ENCODE peak calls at places on chromosomes 4 and X, in eight cellular contexts. Z, P, Y, I, E, O, R and H are unnamed samples.

GRCh38 chr4:71009091-71009490 is 15.6 kb downstream of the DCK start:
- DNase-seq in Z (no peak), P (no peak), Y (peak), I (no peak), E (no peak), O (no peak), R (no peak), H (no peak)

GRCh38 chr4:104625706-104626105 is 131.0 kb upstream of the CXXC4 start:
- DNase-seq in Z (no peak), P (no peak), Y (no peak), I (no peak), E (no peak), O (no peak), R (no peak), H (no peak)

GRCh38 chr4:21790437-21791029 is 158.0 kb downstream of the KCNIP4 start:
- DNase-seq in Z (peak), P (peak), Y (peak), I (peak), E (peak), O (peak), R (peak), H (peak)

GRCh38 chrX:49042581-49043219 is 457 bp downstream of the TFE3 start:
- DNase-seq in Z (no peak), P (no peak), Y (peak), I (no peak), E (no peak), O (no peak), R (peak), H (no peak)

GRCh38 chr4:1472148-1472797 is 66.0 kb upstream of the NKX1-1 start:
- DNase-seq in Z (no peak), P (no peak), Y (no peak), I (peak), E (no peak), O (no peak), R (no peak), H (no peak)

GRCh38 chrX:47467106-47467505 is 15.9 kb downstream of the ZNF41 start:
- DNase-seq in Z (no peak), P (no peak), Y (no peak), I (no peak), E (no peak), O (no peak), R (no peak), H (no peak)

GRCh38 chrX:45697591-45697990 is 496.9 kb upstream of the DIPK2B start:
- DNase-seq in Z (peak), P (no peak), Y (peak), I (no peak), E (peak), O (no peak), R (no peak), H (no peak)

GRCh38 chrX:41600266-41600665 is 88.5 kb upstream of the GPR34 start:
- DNase-seq in Z (peak), P (no peak), Y (peak), I (peak), E (no peak), O (peak), R (no peak), H (no peak)

GRCh38 chr4:38154251-38154650 is 194.1 kb downstream of the PTTG2 start:
- DNase-seq in Z (no peak), P (no peak), Y (no peak), I (no peak), E (peak), O (no peak), R (no peak), H (no peak)

GRCh38 chr4:95675623-95676022 is 126.8 kb upstream of the UNC5C start:
- DNase-seq in Z (peak), P (no peak), Y (no peak), I (no peak), E (peak), O (no peak), R (no peak), H (no peak)

GRCh38 chrX:18855919-18856644 is 127.8 kb downstream of the PHKA2 start:
- DNase-seq in Z (peak), P (no peak), Y (peak), I (no peak), E (no peak), O (no peak), R (no peak), H (peak)

GRCh38 chr4:1216869-1217294 is 32.0 kb downstream of the CTBP1 start:
- DNase-seq in Z (no peak), P (no peak), Y (no peak), I (no peak), E (no peak), O (no peak), R (no peak), H (no peak)

GRCh38 chr4:51906167-51906647 is 63.3 kb downstream of the DCUN1D4 start:
- DNase-seq in Z (no peak), P (peak), Y (peak), I (no peak), E (peak), O (no peak), R (no peak), H (no peak)

GRCh38 chrX:150616179-150616862 is 47.9 kb downstream of the MTM1 start:
- DNase-seq in Z (no peak), P (no peak), Y (no peak), I (peak), E (no peak), O (no peak), R (no peak), H (no peak)

GRCh38 chrX:79366556-79366887 is 612 bp downstream of the ITM2A start:
- DNase-seq in Z (no peak), P (no peak), Y (no peak), I (no peak), E (no peak), O (no peak), R (no peak), H (no peak)

GRCh38 chr4:180134116-180134866 is 2108.9 kb upstream of the TENM3 start:
- DNase-seq in Z (peak), P (peak), Y (peak), I (peak), E (no peak), O (peak), R (no peak), H (no peak)

GRCh38 chr4:76194325-76194724 is 19.3 kb downstream of the SCARB2 start:
- DNase-seq in Z (peak), P (peak), Y (peak), I (no peak), E (peak), O (no peak), R (no peak), H (no peak)

GRCh38 chr4:3372933-3373465 is 68.8 kb upstream of the HGFAC start:
- DNase-seq in Z (no peak), P (peak), Y (peak), I (no peak), E (no peak), O (no peak), R (no peak), H (no peak)

GRCh38 chr4:8290701-8290970 is 21.1 kb downstream of the HTRA3 start:
- DNase-seq in Z (no peak), P (no peak), Y (no peak), I (no peak), E (no peak), O (no peak), R (no peak), H (no peak)

GRCh38 chrX:46627700-46628405 is 54.3 kb downstream of the CHST7 start:
- DNase-seq in Z (no peak), P (no peak), Y (no peak), I (no peak), E (no peak), O (no peak), R (no peak), H (no peak)

GRCh38 chr4:156303708-156304107 is 350.0 kb upstream of the CTSO start:
- DNase-seq in Z (no peak), P (no peak), Y (no peak), I (no peak), E (no peak), O (no peak), R (no peak), H (no peak)

GRCh38 chr4:82790060-82790660 is 8.4 kb downstream of the SCD5 start:
- DNase-seq in Z (no peak), P (no peak), Y (no peak), I (no peak), E (no peak), O (no peak), R (no peak), H (no peak)

GRCh38 chrX:105191878-105192277 is 28.6 kb downstream of the TEX13A start:
- DNase-seq in Z (peak), P (peak), Y (no peak), I (peak), E (peak), O (peak), R (no peak), H (peak)

GRCh38 chr4:21827575-21827974 is 121.0 kb downstream of the KCNIP4 start:
- DNase-seq in Z (no peak), P (no peak), Y (peak), I (no peak), E (peak), O (no peak), R (no peak), H (no peak)

GRCh38 chrX:29225670-29226069 is 638.4 kb downstream of the IL1RAPL1 start:
- DNase-seq in Z (no peak), P (no peak), Y (peak), I (peak), E (no peak), O (no peak), R (no peak), H (no peak)

GRCh38 chrX:152915541-152916241 is 17.8 kb downstream of the ZNF185 start:
- DNase-seq in Z (peak), P (peak), Y (peak), I (peak), E (peak), O (peak), R (peak), H (peak)

GRCh38 chr4:1405636-1406415 is 416 bp downstream of the NKX1-1 start:
- DNase-seq in Z (no peak), P (peak), Y (no peak), I (peak), E (no peak), O (no peak), R (no peak), H (no peak)

GRCh38 chr4:106615407-106615945 is 246.9 kb upstream of the GIMD1 start:
- DNase-seq in Z (no peak), P (no peak), Y (peak), I (no peak), E (no peak), O (no peak), R (no peak), H (no peak)

GRCh38 chr4:152344001-152344400 is 191.9 kb downstream of the FBXW7 start:
- DNase-seq in Z (peak), P (no peak), Y (no peak), I (no peak), E (no peak), O (no peak), R (no peak), H (no peak)

GRCh38 chrX:87517571-87518141 is at the start of gene KLHL4:
- DNase-seq in Z (peak), P (peak), Y (peak), I (peak), E (peak), O (peak), R (peak), H (peak)

GRCh38 chr4:140094701-140095420 is 59.1 kb downstream of the MAML3 start:
- DNase-seq in Z (peak), P (peak), Y (peak), I (peak), E (peak), O (no peak), R (no peak), H (no peak)

GRCh38 chrX:12978205-12979010 is 3.5 kb downstream of the TMSB4X start:
- DNase-seq in Z (peak), P (peak), Y (peak), I (peak), E (peak), O (peak), R (no peak), H (peak)

GRCh38 chr4:15963568-15963967 is 593 bp upstream of the FGFBP2 start:
- DNase-seq in Z (no peak), P (no peak), Y (no peak), I (no peak), E (no peak), O (no peak), R (no peak), H (no peak)

GRCh38 chrX:63922221-63922620 is 137.2 kb upstream of the ARHGEF9 start:
- DNase-seq in Z (peak), P (no peak), Y (peak), I (no peak), E (peak), O (no peak), R (no peak), H (no peak)

GRCh38 chr4:128461300-128462103 is 173.9 kb upstream of the PGRMC2 start:
- DNase-seq in Z (peak), P (peak), Y (peak), I (no peak), E (peak), O (peak), R (peak), H (no peak)

GRCh38 chr4:56049428-56050212 is 100.9 kb downstream of the CEP135 start:
- DNase-seq in Z (peak), P (peak), Y (peak), I (peak), E (peak), O (peak), R (peak), H (peak)
- TF ChIP-seq EZH2 in Z (peak), P (no peak), Y (no peak), I (no peak), E (peak), O (peak), R (no peak), H (no peak)

DNA sequence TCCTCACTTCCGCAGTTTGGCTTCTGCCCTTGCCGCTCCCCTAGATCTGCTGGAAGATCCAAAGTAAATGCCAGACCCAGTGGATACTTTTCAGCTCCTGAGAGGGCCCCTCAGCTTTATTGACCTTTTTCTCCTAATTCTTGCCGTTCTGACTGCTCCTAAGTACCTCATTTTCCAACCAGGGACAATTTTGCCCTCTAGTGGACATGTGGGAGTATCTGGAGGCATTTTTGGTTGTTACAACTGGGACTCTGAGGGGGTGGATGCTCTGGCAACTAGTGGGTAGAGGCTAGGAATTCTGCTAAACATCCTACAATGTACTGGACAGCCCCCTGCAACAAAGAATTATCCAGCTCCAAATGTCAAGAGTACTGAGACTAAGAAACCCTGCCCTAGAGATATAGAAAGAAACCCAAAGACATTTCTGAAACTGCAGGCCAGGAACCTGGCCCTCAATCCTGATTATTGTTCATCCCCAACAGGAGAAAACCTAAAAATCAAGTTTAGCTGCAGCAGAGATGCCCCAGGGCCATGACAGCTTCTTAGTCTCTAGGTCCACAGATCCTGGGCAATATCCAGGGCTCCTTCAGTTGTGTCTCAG is 3.4 kb downstream of the TEX13B start:
- DNase-seq in Z (peak), P (peak), Y (peak), I (peak), E (peak), O (peak), R (peak), H (no peak)
- TF ChIP-seq CTCF in Z (peak), P (peak), Y (peak), I (peak), E (peak), O (peak), R (peak), H (peak)

GRCh38 chr4:62194342-62194741 is 994.2 kb downstream of the ADGRL3 start:
- DNase-seq in Z (no peak), P (no peak), Y (no peak), I (peak), E (no peak), O (no peak), R (no peak), H (no peak)

GRCh38 chr4:62196338-62196737 is 996.2 kb downstream of the ADGRL3 start:
- DNase-seq in Z (no peak), P (no peak), Y (no peak), I (no peak), E (no peak), O (no peak), R (no peak), H (no peak)

GRCh38 chr4:62191446-62191845 is 991.3 kb downstream of the ADGRL3 start:
- DNase-seq in Z (no peak), P (no peak), Y (no peak), I (no peak), E (peak), O (no peak), R (no peak), H (no peak)

GRCh38 chr4:62193726-62194125 is 993.6 kb downstream of the ADGRL3 start:
- DNase-seq in Z (no peak), P (no peak), Y (peak), I (no peak), E (no peak), O (no peak), R (no peak), H (no peak)
- TF ChIP-seq EZH2 in Z (no peak), P (no peak), Y (no peak), I (no peak), E (no peak), O (no peak), R (no peak), H (no peak)

GRCh38 chrX:134670241-134670811 is 12.1 kb upstream of the PLAC1 start:
- DNase-seq in Z (peak), P (peak), Y (peak), I (peak), E (peak), O (peak), R (no peak), H (no peak)
- TF ChIP-seq CTCF in Z (no peak), P (no peak), Y (no peak), I (no peak), E (no peak), O (no peak), R (no peak), H (no peak)

GRCh38 chrX:17376381-17377046 is 1.5 kb downstream of the NHS start:
- DNase-seq in Z (peak), P (peak), Y (peak), I (peak), E (peak), O (peak), R (no peak), H (no peak)
- TF ChIP-seq EZH2 in Z (no peak), P (no peak), Y (no peak), I (peak), E (no peak), O (no peak), R (no peak), H (no peak)

DNA sequence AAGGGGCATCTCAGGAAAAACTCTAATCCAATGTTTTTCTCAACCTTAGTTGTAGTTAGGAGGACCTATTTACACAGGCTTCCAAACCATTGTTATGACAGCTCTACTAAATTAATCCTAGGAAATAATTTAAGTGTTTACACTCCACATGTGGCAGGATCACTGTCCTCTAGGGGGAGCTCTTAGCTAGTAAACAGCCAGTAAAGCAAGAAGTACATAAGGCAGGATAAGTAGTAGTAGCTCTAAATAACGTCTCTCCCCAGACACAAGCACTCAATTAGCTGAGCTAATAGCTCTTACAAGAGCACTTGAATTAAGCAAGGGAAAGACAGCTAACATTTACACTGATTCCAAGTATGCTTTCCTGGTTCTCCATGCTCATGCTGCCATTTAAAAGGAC is 37.3 kb downstream of the NUDT11 start:
- DNase-seq in Z (peak), P (peak), Y (peak), I (peak), E (peak), O (peak), R (no peak), H (peak)
- TF ChIP-seq CTCF in Z (peak), P (peak), Y (peak), I (peak), E (peak), O (peak), R (peak), H (peak)